ENCODE peak calls at places on chromosomes 2 and 18, in ten cellular contexts. M, G, Q, C, U, R, J, Y, B and H are unnamed samples.

GRCh38 chr18:34595673-34596072 is 114.4 kb upstream of the DTNA start:
- DNase-seq in M (peak; percentile 33), G (no peak), Q (peak; percentile 52), C (peak; percentile 43), U (no peak), R (peak; percentile 28), J (peak; percentile 41), Y (no peak), B (no peak), H (no peak)

GRCh38 chr2:31255911-31256571 is 22.1 kb downstream of the EHD3 start:
- DNase-seq in M (peak; percentile 40), G (no peak), Q (no peak), C (no peak), U (no peak), R (no peak), J (peak; percentile 35), Y (peak; percentile 57), B (no peak), H (no peak)

GRCh38 chr2:234632527-234633391 is 135.9 kb upstream of the ARL4C start:
- DNase-seq in M (peak; percentile 3), G (peak; percentile 95), Q (peak; percentile 51), C (peak; percentile 7), U (no peak), R (no peak), J (peak; percentile 100), Y (no peak), B (peak; percentile 88), H (peak; percentile 88)

GRCh38 chr2:105736145-105736544 is 8.6 kb upstream of the NCK2 start:
- DNase-seq in M (no peak), G (no peak), Q (no peak), C (no peak), U (no peak), R (no peak), J (no peak), Y (no peak), B (no peak), H (no peak)

GRCh38 chr2:231393149-231394131 is 2.1 kb upstream of the B3GNT7 start:
- DNase-seq in M (no peak), G (no peak), Q (no peak), C (no peak), U (no peak), R (no peak), J (no peak), Y (no peak), B (no peak), H (no peak)

GRCh38 chr2:64017811-64018714 is 1.2 kb downstream of the VPS54 start:
- DNase-seq in M (peak; percentile 56), G (no peak), Q (peak; percentile 57), C (peak; percentile 65), U (no peak), R (no peak), J (peak; percentile 38), Y (peak; percentile 24), B (no peak), H (no peak)

GRCh38 chr2:134207589-134208209 is 46.2 kb upstream of the MGAT5 start:
- DNase-seq in M (peak; percentile 71), G (no peak), Q (peak; percentile 63), C (peak; percentile 64), U (peak; percentile 81), R (peak; percentile 47), J (peak; percentile 42), Y (peak; percentile 57), B (no peak), H (no peak)

GRCh38 chr2:106869512-106870276 is 16.3 kb downstream of the ST6GAL2 start:
- DNase-seq in M (no peak), G (no peak), Q (no peak), C (no peak), U (peak; percentile 43), R (no peak), J (no peak), Y (no peak), B (no peak), H (no peak)

GRCh38 chr2:175057078-175057685 is 52.0 kb upstream of the CHN1 start:
- DNase-seq in M (no peak), G (no peak), Q (no peak), C (no peak), U (no peak), R (peak; percentile 57), J (no peak), Y (no peak), B (no peak), H (no peak)

GRCh38 chr2:24820598-24821432 is 27.6 kb downstream of the CENPO start:
- DNase-seq in M (no peak), G (no peak), Q (no peak), C (no peak), U (peak; percentile 17), R (no peak), J (no peak), Y (no peak), B (no peak), H (no peak)

GRCh38 chr2:128374001-128374710 is 55.5 kb upstream of the HS6ST1 start:
- DNase-seq in M (no peak), G (peak; percentile 65), Q (no peak), C (peak; percentile 76), U (peak; percentile 78), R (no peak), J (peak; percentile 87), Y (no peak), B (peak; percentile 51), H (peak; percentile 26)

GRCh38 chr2:71926860-71927756 is 220.6 kb downstream of the CYP26B1 start:
- DNase-seq in M (peak; percentile 47), G (no peak), Q (no peak), C (no peak), U (no peak), R (no peak), J (no peak), Y (no peak), B (no peak), H (no peak)

GRCh38 chr2:63023444-63023843 is 27.2 kb upstream of the OTX1 start:
- DNase-seq in M (peak; percentile 28), G (no peak), Q (peak; percentile 69), C (peak; percentile 47), U (no peak), R (peak; percentile 54), J (peak; percentile 40), Y (peak; percentile 27), B (no peak), H (no peak)

GRCh38 chr2:127220102-127220806 is at the start of gene CYP27C1:
- DNase-seq in M (no peak), G (no peak), Q (no peak), C (peak; percentile 56), U (no peak), R (no peak), J (no peak), Y (no peak), B (no peak), H (no peak)

GRCh38 chr2:146820672-146821071 is 1024.2 kb upstream of the ACVR2A start:
- DNase-seq in M (no peak), G (no peak), Q (peak; percentile 69), C (peak; percentile 73), U (no peak), R (no peak), J (peak; percentile 4), Y (no peak), B (no peak), H (no peak)

GRCh38 chr18:67417864-67418523 is 98.5 kb downstream of the DSEL start:
- DNase-seq in M (peak; percentile 68), G (no peak), Q (peak; percentile 77), C (peak; percentile 73), U (no peak), R (no peak), J (peak; percentile 57), Y (peak; percentile 81), B (no peak), H (no peak)

GRCh38 chr18:22822024-22822423 is 111.1 kb upstream of the RBBP8 start:
- DNase-seq in M (peak; percentile 66), G (no peak), Q (peak; percentile 83), C (peak; percentile 76), U (no peak), R (peak; percentile 86), J (peak; percentile 78), Y (no peak), B (no peak), H (peak; percentile 62)

GRCh38 chr2:100222844-100223243 is 80.5 kb upstream of the AFF3 start:
- DNase-seq in M (no peak), G (no peak), Q (no peak), C (no peak), U (no peak), R (no peak), J (no peak), Y (no peak), B (no peak), H (no peak)

DNA sequence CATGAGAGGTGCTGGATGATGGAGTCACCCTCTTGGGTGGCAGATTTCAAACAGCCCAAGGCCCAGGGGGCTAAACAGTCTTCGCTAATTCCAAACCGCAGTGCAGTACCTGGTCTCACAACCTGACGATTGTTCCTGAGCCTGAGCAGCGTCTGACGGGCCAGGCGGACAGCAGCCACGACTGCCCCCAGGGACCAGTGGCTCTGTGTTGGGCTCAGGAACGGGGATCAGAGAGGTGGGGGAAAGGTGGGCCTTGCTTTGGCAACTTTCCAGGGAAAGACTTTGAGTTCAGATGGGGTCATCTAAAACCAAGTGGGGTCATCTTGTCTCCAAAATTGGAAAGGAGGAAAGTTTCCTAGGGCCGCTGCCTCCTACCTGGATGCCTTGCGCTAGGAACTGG is 497 bp downstream of the COLEC11 start:
- DNase-seq in M (no peak), G (no peak), Q (no peak), C (no peak), U (no peak), R (no peak), J (no peak), Y (no peak), B (no peak), H (no peak)
- H3K4me3 ChIP-seq in M (no peak overlapping the region), G (no peak overlapping the region), Q (peak overlapping the region; percentile 34), C (no peak overlapping the region), U (no peak overlapping the region), R (no peak overlapping the region), J (no peak overlapping the region), Y (no peak overlapping the region), B (no peak overlapping the region), H (no peak overlapping the region)

GRCh38 chr2:10022886-10023662 is 20.3 kb upstream of the KLF11 start:
- DNase-seq in M (peak; percentile 70), G (no peak), Q (no peak), C (no peak), U (peak; percentile 48), R (no peak), J (no peak), Y (no peak), B (no peak), H (no peak)
- H3K4me3 ChIP-seq in M (no peak overlapping the region), G (no peak overlapping the region), Q (no peak overlapping the region), C (no peak overlapping the region), U (no peak overlapping the region), R (no peak overlapping the region), J (no peak overlapping the region), Y (no peak overlapping the region), B (no peak overlapping the region), H (no peak overlapping the region)

GRCh38 chr2:37318401-37318800 is 6.2 kb downstream of the PRKD3 start:
- DNase-seq in M (no peak), G (peak; percentile 46), Q (peak; percentile 57), C (peak; percentile 57), U (no peak), R (no peak), J (peak; percentile 96), Y (peak; percentile 60), B (peak; percentile 24), H (peak; percentile 48)
- H3K4me3 ChIP-seq in M (no peak overlapping the region), G (no peak overlapping the region), Q (no peak overlapping the region), C (no peak overlapping the region), U (no peak overlapping the region), R (no peak overlapping the region), J (peak overlapping the region; percentile 14), Y (peak overlapping the region; percentile 88), B (no peak overlapping the region), H (no peak overlapping the region)

DNA sequence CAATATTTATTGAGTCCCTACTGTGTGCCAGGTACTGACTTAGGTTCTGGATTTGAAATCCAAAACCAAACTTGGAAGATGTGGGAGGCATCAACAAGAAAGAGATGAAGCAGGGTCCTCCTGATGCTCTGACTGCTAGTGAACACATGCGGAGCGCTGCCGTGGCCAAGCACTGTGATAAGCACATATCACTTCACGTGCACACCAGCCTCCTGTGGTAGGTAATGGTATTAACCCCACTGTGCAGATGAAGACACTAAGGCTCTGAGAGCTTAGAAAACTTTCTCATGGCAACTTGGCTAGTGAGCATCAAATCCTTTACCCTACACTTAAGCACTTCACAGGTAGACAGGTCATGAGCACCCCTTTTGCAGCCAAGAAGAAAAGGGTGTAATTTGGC is 216.1 kb downstream of the HAUS1 start:
- DNase-seq in M (no peak), G (no peak), Q (no peak), C (no peak), U (no peak), R (no peak), J (no peak), Y (no peak), B (no peak), H (no peak)
- H3K4me3 ChIP-seq in M (no peak overlapping the region), G (no peak overlapping the region), Q (no peak overlapping the region), C (no peak overlapping the region), U (no peak overlapping the region), R (no peak overlapping the region), J (no peak overlapping the region), Y (no peak overlapping the region), B (no peak overlapping the region), H (no peak overlapping the region)